ENCODE peak calls at places on chromosome 15, in five cellular contexts. O is left lung, M is GM06990, Z is adrenal gland, V is lower lobe of right lung. Q is an unnamed sample. For H3K27me3, the result is how much of the 10 kb centered on the place peaks cover.

GRCh38 chr15:64060716-64061115 is 14.4 kb upstream of the DAPK2 start:
- DNase-seq in M (no peak), Z (no peak), O (no peak), V (no peak), Q (no peak)

GRCh38 chr15:48005921-48006541 is 114.8 kb upstream of the SLC24A5 start:
- DNase-seq in Z (no peak), O (no peak), M (no peak), V (peak), Q (no peak)

GRCh38 chr15:90871097-90871715 is 2.8 kb downstream of the FURIN start:
- DNase-seq in M (peak), V (no peak), Z (no peak), O (peak), Q (no peak)

GRCh38 chr15:63156708-63157065 is 590 bp downstream of the RPS27L start:
- DNase-seq in O (no peak), M (no peak), Z (peak), V (no peak), Q (peak)

GRCh38 chr15:69185706-69186105 is 25.3 kb downstream of the GLCE start:
- DNase-seq in M (no peak), O (no peak), V (no peak), Z (no peak), Q (no peak)

GRCh38 chr15:71752604-71753289 is 57.6 kb upstream of the NR2E3 start:
- DNase-seq in M (no peak), V (no peak), O (no peak), Z (peak), Q (peak)

GRCh38 chr15:92205255-92205739 is 188.4 kb upstream of the ST8SIA2 start:
- DNase-seq in O (no peak), Z (peak), M (no peak), V (no peak), Q (no peak)

GRCh38 chr15:41930221-41930866 is 36.5 kb upstream of the SPTBN5 start:
- DNase-seq in V (peak), O (no peak), M (no peak), Z (peak), Q (no peak)

GRCh38 chr15:63447277-63447676 is 57.1 kb upstream of the USP3 start:
- DNase-seq in Z (no peak), M (no peak), O (no peak), V (no peak), Q (no peak)

GRCh38 chr15:95760508-95760907 is 570.0 kb upstream of the NR2F2 start:
- DNase-seq in M (no peak), V (no peak), O (no peak), Z (peak), Q (peak)

GRCh38 chr15:101397521-101398003 is 91.9 kb downstream of the PCSK6 start:
- DNase-seq in O (no peak), M (no peak), Z (no peak), V (no peak), Q (no peak)

GRCh38 chr15:64686130-64686735 is 89.2 kb downstream of the RBPMS2 start:
- DNase-seq in V (no peak), Z (peak), M (no peak), O (no peak), Q (peak)

GRCh38 chr15:44370830-44371229 is 56.6 kb upstream of the CTDSPL2 start:
- DNase-seq in M (no peak), O (no peak), V (no peak), Z (no peak), Q (no peak)
- TF ChIP-seq CTCF in M (no peak), O (no peak), V (no peak), Z (no peak), Q (no peak)

GRCh38 chr15:34753236-34753894 is 1.4 kb downstream of the GJD2 start:
- DNase-seq in M (no peak), V (no peak), Z (peak), O (no peak), Q (peak)

GRCh38 chr15:34754171-34754580 is 622 bp downstream of the GJD2 start:
- DNase-seq in Z (no peak), O (peak), V (no peak), M (no peak), Q (no peak)

GRCh38 chr15:34757262-34757661 is 2.5 kb upstream of the GJD2 start:
- DNase-seq in V (no peak), O (no peak), M (no peak), Z (no peak), Q (no peak)

GRCh38 chr15:34754674-34755418 is at the start of gene GJD2:
- DNase-seq in M (no peak), V (no peak), Z (no peak), O (peak), Q (no peak)

DNA sequence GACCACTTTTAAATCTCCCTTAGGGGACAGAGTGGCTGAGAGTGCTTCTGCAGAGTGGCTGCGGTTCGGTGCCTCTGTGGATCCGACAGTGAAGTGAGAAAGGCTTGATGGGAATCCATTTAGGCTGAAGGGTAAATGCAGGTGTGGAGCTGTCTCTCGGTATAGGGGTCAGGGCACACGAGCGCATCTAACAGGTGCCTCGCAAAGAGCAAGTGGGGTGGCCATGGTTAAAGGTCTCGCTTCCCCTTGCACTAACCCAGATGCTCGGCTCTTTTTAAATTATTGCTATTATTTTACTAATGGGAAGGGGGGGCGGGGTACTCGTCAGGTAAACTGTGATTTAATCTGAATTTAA is 598 bp upstream of the GJD2 start:
- DNase-seq in O (no peak), M (no peak), Z (no peak), V (no peak), Q (no peak)
- H3K27me3 ChIP-seq in O (half or more), M (under half), Z (under half), V (half or more), Q (half or more)

DNA sequence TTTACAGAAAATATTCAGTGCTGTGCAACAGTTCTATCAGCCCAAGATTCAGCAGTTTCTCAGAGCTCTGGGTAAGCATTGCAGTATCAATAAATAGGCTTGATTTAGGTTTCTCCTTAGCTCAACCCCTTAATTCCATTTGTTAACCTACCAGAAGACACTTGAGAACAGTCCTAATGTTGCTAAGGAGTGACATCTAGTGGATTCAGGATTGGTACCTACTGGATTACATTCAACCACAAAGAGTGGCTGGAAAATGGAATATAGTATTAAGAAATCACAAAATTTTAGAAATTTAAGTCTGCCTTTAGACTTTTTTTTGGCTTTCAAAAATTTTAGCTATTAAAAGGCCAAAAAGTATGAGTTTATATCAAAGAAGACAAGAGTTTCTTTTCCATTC is 34.7 kb downstream of the POLG start:
- DNase-seq in M (no peak), V (no peak), O (no peak), Z (no peak), Q (peak)
- TF ChIP-seq CTCF in M (no peak), V (peak), O (no peak), Z (no peak), Q (peak)

GRCh38 chr15:36887214-36888017 is 212.9 kb downstream of the MEIS2 start:
- DNase-seq in O (peak), M (no peak), V (no peak), Z (no peak), Q (no peak)
- H3K27me3 ChIP-seq in O (half or more), M (under half), V (half or more), Z (under half), Q (under half)

GRCh38 chr15:75928680-75929608 is 25.3 kb downstream of the FBXO22 start:
- DNase-seq in O (no peak), V (no peak), M (no peak), Z (no peak), Q (peak)
- TF ChIP-seq CTCF in O (no peak), V (no peak), M (peak), Z (no peak), Q (peak)